ENCODE peak calls at places on chromosomes 12 and 14, in seven cellular contexts. C, U, F, J, L, T and W are unnamed samples.

GRCh38 chr14:89422181-89422951 is 5.3 kb upstream of the FOXN3 start:
- DNase-seq in L (peak), J (no peak), C (no peak), F (no peak), U (peak), T (no peak), W (no peak)

GRCh38 chr12:71865166-71865713 is 25.7 kb downstream of the TBC1D15 start:
- DNase-seq in J (no peak), L (no peak), C (no peak), F (no peak), U (peak), T (no peak), W (no peak)

GRCh38 chr12:46560874-46561273 is 188.3 kb upstream of the SLC38A2 start:
- DNase-seq in U (no peak), L (no peak), F (no peak), C (no peak), T (no peak), J (no peak), W (no peak)

GRCh38 chr12:51886021-51886710 is 1.7 kb upstream of the ANKRD33 start:
- DNase-seq in C (peak), F (peak), L (no peak), J (no peak), U (peak), T (no peak), W (peak)

GRCh38 chr14:54500744-54501143 is 9.0 kb upstream of the CGRRF1 start:
- DNase-seq in L (no peak), F (no peak), U (no peak), C (no peak), J (no peak), T (no peak), W (no peak)

GRCh38 chr14:61643546-61643945 is 51.8 kb upstream of the HIF1A start:
- DNase-seq in U (no peak), T (no peak), F (no peak), C (no peak), L (no peak), J (no peak), W (no peak)

GRCh38 chr14:99333841-99334240 is 61.8 kb upstream of the BCL11B start:
- DNase-seq in J (no peak), C (peak), F (no peak), U (no peak), T (no peak), L (no peak), W (no peak)

GRCh38 chr12:116393859-116394650 is 116.6 kb upstream of the MED13L start:
- DNase-seq in J (no peak), L (no peak), F (no peak), T (no peak), U (no peak), C (peak), W (no peak)

GRCh38 chr14:95254356-95254755 is 65.4 kb downstream of the CLMN start:
- DNase-seq in U (no peak), C (no peak), F (no peak), T (no peak), L (no peak), J (no peak), W (no peak)

GRCh38 chr14:81323094-81323493 is 77.0 kb downstream of the STON2 start:
- DNase-seq in C (no peak), L (no peak), J (no peak), T (no peak), U (no peak), F (no peak), W (no peak)

GRCh38 chr12:110744176-110744575 is 1.5 kb upstream of the PPP1CC start:
- DNase-seq in L (no peak), F (no peak), U (no peak), C (no peak), T (no peak), J (no peak), W (no peak)

GRCh38 chr14:100048786-100049185 is 16.4 kb upstream of the EVL start:
- DNase-seq in L (no peak), C (no peak), T (no peak), J (no peak), F (no peak), U (peak), W (no peak)

GRCh38 chr14:53767566-53767965 is 189.1 kb downstream of the BMP4 start:
- DNase-seq in U (no peak), F (no peak), T (no peak), J (no peak), C (no peak), L (no peak), W (no peak)

GRCh38 chr12:58882796-58883195 is 37.5 kb downstream of the LRIG3 start:
- DNase-seq in U (no peak), J (no peak), T (no peak), F (no peak), C (no peak), L (no peak), W (no peak)

GRCh38 chr14:34359423-34360120 is 102.5 kb downstream of the SPTSSA start:
- DNase-seq in T (no peak), U (no peak), J (no peak), F (no peak), C (no peak), L (no peak), W (no peak)

GRCh38 chr12:27095346-27095745 is 13.0 kb upstream of the C12orf71 start:
- DNase-seq in U (no peak), J (no peak), C (no peak), T (no peak), F (no peak), L (no peak), W (no peak)

GRCh38 chr12:110174373-110174996 is 50.3 kb downstream of the IFT81 start:
- DNase-seq in C (no peak), T (no peak), L (no peak), U (no peak), F (no peak), J (no peak), W (no peak)

GRCh38 chr14:24459331-24459730 is 16.8 kb upstream of the SDR39U1 start:
- DNase-seq in C (no peak), F (no peak), U (no peak), T (no peak), J (no peak), L (no peak), W (no peak)

GRCh38 chr12:116339062-116339461 is 61.6 kb upstream of the MED13L start:
- DNase-seq in C (no peak), L (no peak), T (no peak), U (no peak), J (no peak), F (no peak), W (no peak)

GRCh38 chr14:56339855-56340701 is 221.9 kb downstream of the PELI2 start:
- DNase-seq in L (peak), J (peak), F (peak), U (peak), C (peak), T (peak), W (peak)

DNA sequence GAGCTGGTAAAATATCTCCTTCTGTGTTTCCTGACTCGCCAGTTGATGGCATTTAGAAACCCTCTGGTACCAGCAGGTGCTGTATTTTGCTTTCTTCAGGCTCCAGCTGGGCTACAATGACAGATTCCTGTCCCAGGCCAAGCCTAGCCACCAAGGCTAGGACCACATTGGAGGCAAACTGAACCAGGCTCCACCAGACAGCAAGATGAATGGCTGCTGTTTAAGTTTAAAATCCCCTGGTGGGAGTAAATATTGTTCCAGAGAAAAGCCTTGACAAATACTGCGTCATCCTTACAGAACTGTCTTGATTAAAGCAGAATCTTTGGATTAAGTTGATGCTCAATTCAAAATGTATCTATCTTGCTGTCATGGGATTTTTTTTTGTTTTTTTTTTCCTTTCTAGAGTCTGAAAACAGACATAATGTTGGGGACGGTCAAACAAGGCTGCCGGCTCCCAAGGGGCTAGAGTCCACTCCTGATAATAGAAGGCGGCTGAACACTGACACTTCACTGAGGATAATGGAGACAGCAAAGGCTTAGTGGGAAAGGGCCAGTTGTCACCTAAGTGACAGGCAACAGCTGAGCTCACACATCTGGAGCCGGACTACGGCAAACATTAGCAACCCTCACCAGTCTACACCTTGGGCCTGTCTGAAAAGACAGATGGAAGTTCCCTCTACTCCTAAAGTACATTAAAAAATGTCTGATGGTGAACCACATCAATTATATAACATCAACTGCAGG is 1.8 kb downstream of the PRICKLE1 start:
- DNase-seq in L (no peak), C (no peak), J (no peak), U (no peak), F (no peak), T (no peak), W (no peak)
- TF ChIP-seq CTCF in L (no peak), C (no peak), J (no peak), U (no peak), F (no peak), T (no peak), W (no peak)

GRCh38 chr12:57546438-57547365 is at the start of gene DCTN2:
- DNase-seq in T (peak), C (peak), J (peak), U (peak), F (peak), L (peak), W (peak)
- TF ChIP-seq CTCF in T (no peak), C (no peak), J (peak), U (no peak), F (no peak), L (no peak), W (no peak)

DNA sequence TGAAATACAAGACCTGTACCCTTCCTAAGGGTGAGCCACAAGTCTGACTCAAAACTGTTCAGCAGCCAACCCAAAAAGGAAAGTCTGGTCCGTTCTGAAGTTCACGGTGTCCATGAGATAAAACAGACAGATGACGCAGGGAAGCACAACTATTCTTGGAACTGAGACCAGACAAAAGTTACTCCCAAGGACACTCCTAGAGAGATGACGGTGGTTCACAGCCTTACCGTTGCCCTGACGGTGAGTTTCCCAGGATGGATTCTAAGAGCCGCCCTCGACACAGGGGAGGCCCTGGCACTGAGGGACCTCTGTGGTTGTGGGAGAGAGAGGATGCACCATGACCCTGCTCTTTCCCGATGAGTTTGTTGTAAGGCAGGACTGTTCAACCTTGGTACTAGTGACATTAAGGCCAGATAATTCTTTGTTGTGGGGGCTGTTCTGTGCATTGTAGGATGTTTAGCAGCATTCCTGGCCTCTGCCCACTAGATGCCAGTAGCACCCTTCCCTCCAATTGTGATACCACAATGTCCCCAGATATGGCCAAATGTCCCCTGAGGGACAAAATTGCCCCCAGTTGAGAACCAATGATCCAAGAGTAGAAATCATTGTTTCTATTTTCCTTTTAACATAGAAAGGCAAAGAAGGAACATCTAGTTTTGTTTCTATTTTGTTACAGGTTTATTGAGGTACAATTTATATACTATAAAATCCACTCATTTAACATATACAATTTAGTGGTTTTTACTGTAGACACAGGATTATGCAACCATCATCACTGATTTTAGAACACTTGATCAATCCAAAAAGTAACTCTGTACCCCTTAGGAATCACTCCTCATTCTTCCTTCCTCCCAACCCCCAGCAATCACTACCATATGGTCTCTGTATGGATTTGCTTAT is 23.0 kb downstream of the OR10P1 start:
- DNase-seq in L (no peak), F (no peak), T (peak), J (no peak), U (peak), C (peak), W (no peak)
- TF ChIP-seq CTCF in L (peak), F (peak), T (no peak), J (peak), U (peak), C (peak), W (peak)

GRCh38 chr14:39988939-39989338 is 556.7 kb upstream of the FBXO33 start:
- DNase-seq in J (no peak), L (no peak), U (no peak), F (no peak), C (no peak), T (peak), W (no peak)
- TF ChIP-seq CTCF in J (peak), L (no peak), U (peak), F (no peak), C (no peak), T (no peak), W (no peak)

DNA sequence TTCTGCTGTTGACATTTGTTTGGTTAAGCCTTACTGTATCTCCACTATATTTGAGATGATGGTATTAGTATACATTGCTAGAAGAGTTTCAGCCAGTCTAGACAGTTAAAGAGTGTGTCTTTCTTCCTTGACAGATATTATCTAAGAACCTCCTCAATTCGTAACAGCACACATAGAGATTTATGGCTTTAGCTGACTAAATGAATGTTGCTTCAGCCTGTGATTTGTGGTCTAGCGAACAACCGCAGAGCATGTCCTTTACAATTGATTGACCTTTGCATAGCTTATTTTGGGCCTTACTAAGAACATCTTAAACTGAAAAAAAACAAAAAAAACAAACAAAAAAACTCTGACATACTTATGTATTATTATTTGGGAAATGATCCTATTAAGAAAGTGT is 122.2 kb downstream of the DAAM1 start:
- DNase-seq in U (no peak), F (no peak), T (no peak), J (no peak), C (no peak), L (no peak), W (no peak)
- TF ChIP-seq CTCF in U (no peak), F (no peak), T (no peak), J (no peak), C (no peak), L (no peak), W (no peak)

DNA sequence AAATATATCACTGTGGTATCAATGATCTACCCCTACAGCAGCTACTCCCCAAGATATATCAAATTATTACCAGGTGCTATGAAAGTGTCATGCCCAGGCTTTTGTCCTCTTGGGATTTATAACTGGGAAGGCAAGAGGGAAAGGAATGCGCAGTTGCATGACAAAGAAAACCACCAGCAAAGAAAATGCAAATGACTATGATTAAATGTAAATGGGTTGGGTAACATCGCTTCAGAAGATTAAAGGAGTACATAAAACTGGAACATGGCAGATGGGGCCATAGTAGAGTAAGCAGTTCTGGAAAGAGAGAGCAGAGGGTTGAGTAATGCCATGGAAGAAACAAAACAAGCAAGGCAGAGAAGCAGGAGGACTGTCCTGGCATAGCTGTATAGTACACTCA is 493.1 kb downstream of the NOVA1 start:
- DNase-seq in C (no peak), U (no peak), F (no peak), L (no peak), T (no peak), J (no peak), W (no peak)
- TF ChIP-seq CTCF in C (no peak), U (no peak), F (no peak), L (no peak), T (no peak), J (no peak), W (no peak)

GRCh38 chr14:103884854-103885253 is 37.5 kb upstream of the PPP1R13B start:
- DNase-seq in F (no peak), T (no peak), J (no peak), C (peak), U (no peak), L (no peak), W (no peak)

GRCh38 chr14:103887557-103888115 is 40.3 kb upstream of the PPP1R13B start:
- DNase-seq in C (no peak), L (no peak), J (no peak), T (no peak), F (no peak), U (no peak), W (no peak)

GRCh38 chr14:103887170-103887501 is 39.8 kb upstream of the PPP1R13B start:
- DNase-seq in J (no peak), T (no peak), U (no peak), F (no peak), L (no peak), C (no peak), W (no peak)

GRCh38 chr14:103885509-103885932 is 38.1 kb upstream of the PPP1R13B start:
- DNase-seq in L (no peak), C (peak), F (no peak), J (no peak), U (no peak), T (no peak), W (no peak)

GRCh38 chr14:103886304-103887169 is 39.2 kb upstream of the PPP1R13B start:
- DNase-seq in F (no peak), U (no peak), T (no peak), J (no peak), L (no peak), C (peak), W (no peak)
- TF ChIP-seq CTCF in F (no peak), U (no peak), T (no peak), J (peak), L (no peak), C (no peak), W (no peak)

DNA sequence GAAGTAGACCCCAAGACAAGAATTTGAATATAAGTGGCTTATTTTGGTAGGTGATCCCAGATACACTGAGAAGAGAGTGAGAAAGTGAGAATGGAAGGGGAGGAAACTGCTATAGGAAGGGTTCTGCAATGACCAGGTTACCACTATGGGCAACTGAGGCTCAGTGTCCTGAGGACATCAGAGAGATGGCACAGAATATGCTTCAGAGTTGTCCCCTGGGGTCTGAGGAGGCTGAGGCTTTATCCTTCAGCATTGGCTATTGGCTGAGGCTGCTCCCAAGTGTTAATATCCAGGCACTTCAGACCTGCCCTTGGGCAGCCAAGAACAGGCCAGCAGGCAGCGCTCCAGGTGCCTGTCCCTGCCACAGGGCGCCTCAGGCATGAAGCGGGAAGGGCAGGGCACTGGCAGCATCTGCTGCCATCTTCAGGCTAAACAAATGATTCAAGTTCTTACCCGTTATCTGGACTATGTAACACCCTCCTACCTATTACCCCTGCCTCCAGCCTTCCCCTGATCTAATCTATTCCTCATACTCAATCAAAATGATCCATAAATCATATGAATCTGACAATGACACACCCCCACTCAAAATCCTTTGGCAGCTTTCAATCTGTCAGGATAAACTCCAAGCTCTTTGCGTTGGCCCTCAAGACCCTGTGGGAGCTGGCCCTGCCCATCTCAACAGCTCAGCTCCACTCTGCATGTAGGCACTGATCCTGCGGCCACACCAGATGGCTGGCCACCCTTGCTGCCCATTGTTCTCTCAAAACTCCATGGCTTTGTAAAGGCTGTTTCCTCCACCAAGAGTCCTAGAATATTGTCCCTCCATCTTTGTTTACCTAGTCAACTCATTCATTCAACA is 42.4 kb downstream of the CKAP4 start:
- DNase-seq in U (no peak), L (no peak), J (no peak), T (no peak), F (no peak), C (peak), W (no peak)
- TF ChIP-seq CTCF in U (no peak), L (no peak), J (no peak), T (no peak), F (no peak), C (peak), W (no peak)

DNA sequence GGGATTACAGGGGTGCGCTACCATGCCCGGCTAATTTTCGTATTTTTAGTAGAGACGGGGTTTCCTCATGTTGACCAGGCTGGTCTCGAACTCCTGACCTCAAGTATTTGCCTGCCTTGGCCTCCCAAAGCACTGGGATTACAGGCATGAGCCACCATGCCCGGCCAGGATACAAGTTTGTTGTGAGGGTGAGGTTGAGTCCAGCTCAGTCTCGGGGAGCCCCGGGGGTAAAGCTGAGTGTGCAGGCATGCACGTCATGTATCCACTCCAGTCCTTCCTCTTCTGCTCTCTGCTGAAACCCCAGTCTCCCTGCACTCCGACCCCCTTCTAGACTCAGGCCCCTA is 369 bp downstream of the HPD start:
- DNase-seq in T (no peak), C (no peak), J (no peak), U (no peak), L (no peak), F (no peak), W (no peak)
- TF ChIP-seq CTCF in T (no peak), C (no peak), J (no peak), U (no peak), L (no peak), F (no peak), W (no peak)

GRCh38 chr12:86712425-86712843 is 456.2 kb upstream of the MGAT4C start:
- DNase-seq in U (no peak), T (no peak), J (no peak), L (no peak), C (no peak), F (no peak), W (no peak)
- TF ChIP-seq CTCF in U (no peak), T (no peak), J (no peak), L (no peak), C (no peak), F (no peak), W (no peak)